ENCODE peak calls at places on chromosomes 3 and 15, in six cellular contexts. I is D341Med, W is left colon, C is transverse colon, M is GM03348, X is foreskin keratinocyte. P is an unnamed sample.

GRCh38 chr3:57627976-57628375 is 30.8 kb upstream of the ARF4 start:
- DNase-seq in W (no peak), X (no peak), C (no peak), I (no peak), M (no peak), P (no peak)

GRCh38 chr15:37793851-37794250 is 140.6 kb upstream of the TMCO5A start:
- DNase-seq in X (no peak), C (no peak), W (no peak), I (no peak), M (no peak), P (peak)

GRCh38 chr3:138367912-138368311 is 19.5 kb downstream of the MRAS start:
- DNase-seq in C (peak), I (no peak), M (peak), W (peak), X (no peak), P (no peak)

GRCh38 chr3:149224736-149225594 is 3.3 kb upstream of the CP start:
- DNase-seq in M (peak), X (peak), W (no peak), I (no peak), C (no peak), P (no peak)

GRCh38 chr3:125010393-125010792 is 45.4 kb downstream of the HEG1 start:
- DNase-seq in M (no peak), C (no peak), W (no peak), I (no peak), X (no peak), P (no peak)

GRCh38 chr3:25427155-25428002 is 684 bp upstream of the RARB start:
- DNase-seq in W (no peak), C (no peak), M (no peak), X (peak), I (no peak), P (no peak)

GRCh38 chr15:62462268-62462667 is 297.2 kb upstream of the C2CD4B start:
- DNase-seq in I (no peak), C (no peak), W (no peak), M (peak), X (no peak), P (no peak)

GRCh38 chr15:33913459-33913858 is 54.8 kb upstream of the CHRM5 start:
- DNase-seq in W (no peak), X (no peak), C (no peak), I (no peak), M (no peak), P (no peak)

GRCh38 chr15:70376031-70376928 is 278.6 kb upstream of the TLE3 start:
- DNase-seq in M (no peak), X (peak), C (no peak), I (no peak), W (no peak), P (no peak)

GRCh38 chr15:81820236-81820635 is 225.6 kb downstream of the MEX3B start:
- DNase-seq in W (no peak), I (no peak), X (no peak), C (no peak), M (no peak), P (no peak)

GRCh38 chr3:29639621-29640290 is 358.9 kb downstream of the RBMS3 start:
- DNase-seq in I (no peak), C (no peak), W (no peak), M (no peak), X (peak), P (no peak)

GRCh38 chr3:72517325-72517724 is 330.9 kb downstream of the SHQ1 start:
- DNase-seq in C (peak), M (no peak), I (no peak), X (no peak), W (peak), P (no peak)

GRCh38 chr15:96978937-96979473 is 648.5 kb downstream of the NR2F2 start:
- DNase-seq in C (no peak), X (no peak), W (no peak), M (no peak), I (no peak), P (no peak)

GRCh38 chr15:90553248-90553745 is 23.6 kb downstream of the CRTC3 start:
- DNase-seq in X (no peak), W (no peak), C (no peak), M (peak), I (no peak), P (no peak)

GRCh38 chr3:47410417-47410720 is 29.5 kb downstream of the PTPN23 start:
- DNase-seq in X (no peak), W (no peak), M (no peak), C (no peak), I (peak), P (no peak)

GRCh38 chr15:67512140-67512539 is 8.8 kb upstream of the C15orf61 start:
- DNase-seq in C (no peak), M (no peak), I (no peak), W (no peak), X (no peak), P (no peak)

GRCh38 chr3:56987238-56987932 is 73.1 kb upstream of the SPATA12 start:
- DNase-seq in C (no peak), W (no peak), M (no peak), X (no peak), I (no peak), P (peak)

GRCh38 chr15:31307270-31308184 is 19.1 kb upstream of the KLF13 start:
- DNase-seq in C (no peak), M (no peak), W (no peak), I (no peak), X (no peak), P (no peak)

GRCh38 chr15:31606942-31607497 is 280.4 kb downstream of the KLF13 start:
- DNase-seq in I (no peak), X (no peak), C (no peak), M (no peak), W (no peak), P (no peak)

GRCh38 chr15:73751896-73752816 is 995 bp downstream of the INSYN1 start:
- DNase-seq in X (no peak), W (no peak), C (no peak), M (peak), I (peak), P (peak)

GRCh38 chr15:95024388-95024787 is 793.0 kb downstream of the MCTP2 start:
- DNase-seq in C (no peak), M (peak), X (peak), I (no peak), W (no peak), P (no peak)

GRCh38 chr15:31364301-31365031 is 37.8 kb downstream of the KLF13 start:
- DNase-seq in C (peak), M (no peak), X (peak), W (no peak), I (no peak), P (no peak)

GRCh38 chr3:119181765-119182164 is 8.4 kb downstream of the UPK1B start:
- DNase-seq in I (no peak), M (peak), W (no peak), X (no peak), C (no peak), P (no peak)

GRCh38 chr15:38658431-38658830 is 93.8 kb upstream of the RASGRP1 start:
- DNase-seq in X (no peak), I (no peak), C (no peak), W (no peak), M (no peak), P (no peak)

GRCh38 chr3:107404727-107405519 is 27.7 kb downstream of the CCDC54 start:
- DNase-seq in C (no peak), I (no peak), M (peak), W (no peak), X (no peak), P (no peak)

GRCh38 chr15:37098468-37099320 is 1.7 kb downstream of the MEIS2 start:
- DNase-seq in X (no peak), M (peak), W (peak), C (no peak), I (peak), P (peak)

GRCh38 chr15:41207687-41208448 is 22.7 kb downstream of the EXD1 start:
- DNase-seq in C (no peak), X (peak), M (no peak), W (no peak), I (no peak), P (no peak)

GRCh38 chr15:47296911-47297310 is 420.4 kb upstream of the SEMA6D start:
- DNase-seq in W (no peak), X (no peak), M (no peak), I (no peak), C (no peak), P (no peak)

GRCh38 chr3:10137178-10137577 is 4.4 kb upstream of the VHL start:
- DNase-seq in M (no peak), W (no peak), X (peak), C (no peak), I (no peak), P (no peak)

GRCh38 chr15:78570710-78571109 is 5.4 kb downstream of the CHRNA5 start:
- DNase-seq in C (no peak), M (no peak), I (no peak), W (no peak), X (no peak), P (no peak)

GRCh38 chr3:37520802-37521350 is 340.8 kb upstream of the CTDSPL start:
- DNase-seq in X (no peak), M (no peak), C (no peak), I (no peak), W (no peak), P (no peak)

GRCh38 chr15:93088981-93089854 is at the start of gene RGMA:
- DNase-seq in M (peak), W (peak), I (peak), C (no peak), X (no peak), P (no peak)